ENCODE peak calls at places on chromosomes 4 and X, in nine cellular contexts. C is CD8-positive, alpha-beta memory T cell; R is GM20000; A is activated T-helper 1 cell treated with anti-CD3 and anti-CD28 coated beads, Interleukin-2, amount 50 U/mL, for 16 hours; K is GM12865; G is lung microvascular endothelial cell; N is AG20443; F is pulmonary artery endothelial cell; P is right atrium auricular region. X is an unnamed sample.

GRCh38 chr4:185457136-185457535 is 14.4 kb downstream of the CCDC110 start:
- DNase-seq in C (no peak), R (no peak), A (no peak), K (no peak), G (no peak), N (no peak), F (no peak), P (no peak), X (no peak)

GRCh38 chr4:4396628-4397440 is 9.9 kb downstream of the NSG1 start:
- DNase-seq in C (no peak), R (no peak), A (no peak), K (no peak), G (no peak), N (no peak), F (no peak), P (no peak), X (peak; percentile 46)

GRCh38 chr4:147480891-147481576 is at the start of gene EDNRA:
- DNase-seq in C (no peak), R (peak; percentile 16), A (no peak), K (no peak), G (no peak), N (peak; percentile 78), F (no peak), P (no peak), X (no peak)

GRCh38 chrX:54807524-54808108 is at the start of gene MAGED2:
- DNase-seq in C (peak; percentile 41), R (peak; percentile 6), A (peak; percentile 27), K (no peak), G (peak; percentile 46), N (peak; percentile 45), F (peak; percentile 11), P (no peak), X (no peak)

GRCh38 chrX:35670894-35671293 is 127.2 kb upstream of the MAGEB16 start:
- DNase-seq in C (no peak), R (no peak), A (no peak), K (peak; percentile 1), G (no peak), N (no peak), F (no peak), P (no peak), X (no peak)

GRCh38 chrX:74449937-74450330 is 28.6 kb downstream of the SLC16A2 start:
- DNase-seq in C (no peak), R (no peak), A (no peak), K (no peak), G (no peak), N (peak; percentile 34), F (no peak), P (no peak), X (no peak)

GRCh38 chrX:41067721-41068120 is 17.5 kb upstream of the USP9X start:
- DNase-seq in C (no peak), R (no peak), A (no peak), K (no peak), G (no peak), N (no peak), F (no peak), P (no peak), X (no peak)

GRCh38 chr4:3749081-3749480 is 17.1 kb upstream of the ADRA2C start:
- DNase-seq in C (no peak), R (no peak), A (no peak), K (no peak), G (no peak), N (no peak), F (no peak), P (no peak), X (no peak)

GRCh38 chr4:122873752-122874151 is 47.1 kb downstream of the FGF2 start:
- DNase-seq in C (no peak), R (no peak), A (no peak), K (no peak), G (no peak), N (no peak), F (no peak), P (no peak), X (peak; percentile 27)

GRCh38 chr4:169163495-169163894 is 107.3 kb downstream of the SH3RF1 start:
- DNase-seq in C (no peak), R (no peak), A (no peak), K (no peak), G (no peak), N (no peak), F (no peak), P (no peak), X (no peak)

GRCh38 chr4:128565565-128566186 is 243.8 kb upstream of the JADE1 start:
- DNase-seq in C (no peak), R (peak; percentile 37), A (no peak), K (peak; percentile 56), G (peak; percentile 66), N (peak; percentile 27), F (no peak), P (peak; percentile 67), X (no peak)

GRCh38 chr4:18213576-18214198 is 192.1 kb upstream of the LCORL start:
- DNase-seq in C (no peak), R (no peak), A (no peak), K (peak; percentile 44), G (no peak), N (no peak), F (no peak), P (no peak), X (no peak)

GRCh38 chr4:128354205-128354821 is 66.7 kb upstream of the PGRMC2 start:
- DNase-seq in C (no peak), R (no peak), A (no peak), K (no peak), G (peak; percentile 94), N (peak; percentile 62), F (peak; percentile 87), P (no peak), X (peak; percentile 89)

GRCh38 chr4:15702941-15703403 is at the start of gene BST1:
- DNase-seq in C (peak; percentile 28), R (peak; percentile 64), A (peak; percentile 10), K (peak; percentile 26), G (peak; percentile 55), N (peak; percentile 72), F (no peak), P (peak; percentile 85), X (no peak)

X was measured in AG04450.